ENCODE peak calls at places on chromosomes 6 and 20, in seven cellular contexts. I, D, Q, A, V, K and U are unnamed samples.

GRCh38 chr6:57172136-57173055 is at the start of gene BAG2:
- DNase-seq in I (peak), D (peak), Q (peak), A (peak), V (peak), K (peak), U (peak)

GRCh38 chr20:32946629-32947028 is 57.6 kb downstream of the SUN5 start:
- DNase-seq in I (no peak), D (no peak), Q (no peak), A (no peak), V (no peak), K (no peak), U (no peak)

GRCh38 chr6:24154121-24154520 is 28.1 kb downstream of the NRSN1 start:
- DNase-seq in I (no peak), D (no peak), Q (no peak), A (no peak), V (no peak), K (no peak), U (no peak)

GRCh38 chr6:21769405-21769851 is 175.9 kb downstream of the SOX4 start:
- DNase-seq in I (no peak), D (no peak), Q (no peak), A (no peak), V (no peak), K (no peak), U (no peak)

GRCh38 chr6:7541175-7542064 is at the start of gene DSP:
- DNase-seq in I (peak), D (no peak), Q (peak), A (peak), V (peak), K (peak), U (no peak)

GRCh38 chr6:166958926-166959861 is 2.8 kb upstream of the RNASET2 start:
- DNase-seq in I (peak), D (no peak), Q (no peak), A (no peak), V (peak), K (no peak), U (no peak)

GRCh38 chr6:160973311-160973710 is 18.3 kb upstream of the MAP3K4 start:
- DNase-seq in I (no peak), D (peak), Q (no peak), A (peak), V (no peak), K (peak), U (no peak)

GRCh38 chr20:35773154-35773751 is 1.4 kb downstream of the PHF20 start:
- DNase-seq in I (peak), D (peak), Q (no peak), A (no peak), V (no peak), K (no peak), U (peak)

GRCh38 chr20:24640686-24641085 is 171.3 kb downstream of the SYNDIG1 start:
- DNase-seq in I (no peak), D (no peak), Q (no peak), A (no peak), V (no peak), K (no peak), U (no peak)

GRCh38 chr6:168035098-168035660 is 37.7 kb downstream of the KIF25 start:
- DNase-seq in I (peak), D (peak), Q (peak), A (peak), V (no peak), K (peak), U (no peak)

GRCh38 chr6:89818977-89819335 is 638 bp downstream of the MDN1 start:
- DNase-seq in I (peak), D (no peak), Q (no peak), A (no peak), V (peak), K (no peak), U (no peak)

GRCh38 chr6:140909620-140910019 is 1223.1 kb upstream of the GJE1 start:
- DNase-seq in I (no peak), D (no peak), Q (no peak), A (no peak), V (no peak), K (no peak), U (no peak)

GRCh38 chr20:791056-791455 is 22.8 kb upstream of the SLC52A3 start:
- DNase-seq in I (no peak), D (no peak), Q (no peak), A (no peak), V (no peak), K (no peak), U (no peak)

GRCh38 chr20:39282619-39283092 is 320.5 kb downstream of the DHX35 start:
- DNase-seq in I (peak), D (peak), Q (no peak), A (no peak), V (no peak), K (no peak), U (no peak)

GRCh38 chr6:169779092-169779815 is 27.8 kb downstream of the ERMARD start:
- DNase-seq in I (no peak), D (no peak), Q (no peak), A (no peak), V (no peak), K (no peak), U (no peak)

GRCh38 chr20:58523916-58524315 is 8.7 kb upstream of the APCDD1L start:
- DNase-seq in I (no peak), D (peak), Q (no peak), A (no peak), V (no peak), K (no peak), U (no peak)

GRCh38 chr20:37403107-37404033 is 57.4 kb downstream of the SRC start:
- DNase-seq in I (no peak), D (no peak), Q (no peak), A (no peak), V (no peak), K (no peak), U (no peak)

GRCh38 chr20:37404461-37404881 is 58.5 kb downstream of the SRC start:
- DNase-seq in I (no peak), D (no peak), Q (no peak), A (no peak), V (no peak), K (no peak), U (no peak)

GRCh38 chr20:37401282-37401929 is 55.5 kb downstream of the SRC start:
- DNase-seq in I (no peak), D (no peak), Q (no peak), A (no peak), V (no peak), K (no peak), U (no peak)

GRCh38 chr20:37398750-37399621 is 53.0 kb downstream of the SRC start:
- DNase-seq in I (no peak), D (no peak), Q (no peak), A (no peak), V (peak), K (no peak), U (no peak)

GRCh38 chr20:37401930-37402675 is 56.2 kb downstream of the SRC start:
- DNase-seq in I (no peak), D (no peak), Q (no peak), A (no peak), V (no peak), K (no peak), U (no peak)
- TF ChIP-seq CTCF in I (no peak), D (no peak), Q (no peak), A (no peak), V (no peak), K (no peak), U (no peak)

GRCh38 chr6:34709386-34709785 is 12.8 kb upstream of the ILRUN start:
- DNase-seq in I (peak), D (peak), Q (no peak), A (peak), V (no peak), K (peak), U (no peak)

GRCh38 chr6:34718867-34719441 is 22.4 kb upstream of the ILRUN start:
- DNase-seq in I (no peak), D (no peak), Q (no peak), A (no peak), V (no peak), K (no peak), U (no peak)

GRCh38 chr6:34717466-34717865 is 20.9 kb upstream of the ILRUN start:
- DNase-seq in I (no peak), D (no peak), Q (no peak), A (no peak), V (no peak), K (no peak), U (no peak)

DNA sequence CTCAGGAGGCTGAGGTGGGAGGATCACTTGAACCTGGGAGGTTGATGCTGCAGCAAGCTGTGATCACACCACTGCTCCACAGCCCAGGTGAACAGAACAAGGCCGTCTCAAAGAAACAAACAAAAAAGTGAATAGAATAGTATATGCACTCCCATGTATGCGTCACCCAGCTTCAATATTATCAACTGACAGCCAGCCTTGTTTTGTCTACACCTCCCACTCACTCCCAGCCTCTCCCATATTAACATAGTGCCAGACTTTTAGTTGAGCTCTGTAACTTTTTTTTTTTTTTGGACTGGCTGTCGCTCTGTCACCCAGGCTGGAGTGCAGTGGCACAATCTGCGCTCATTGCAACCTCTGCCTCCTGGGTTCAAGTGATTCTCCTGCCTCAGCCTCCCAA is 18.1 kb upstream of the ILRUN start:
- DNase-seq in I (no peak), D (no peak), Q (no peak), A (no peak), V (no peak), K (no peak), U (no peak)
- TF ChIP-seq EP300 in I (no peak), D (no peak), Q (no peak), A (no peak), V (no peak), K (no peak), U (no peak)

GRCh38 chr6:35237466-35237865 is 22.1 kb upstream of the ZNF76 start:
- DNase-seq in I (no peak), D (peak), Q (no peak), A (no peak), V (no peak), K (no peak), U (no peak)

GRCh38 chr6:35234901-35235300 is 21.1 kb downstream of the SCUBE3 start:
- DNase-seq in I (no peak), D (peak), Q (no peak), A (no peak), V (no peak), K (no peak), U (no peak)

GRCh38 chr6:35231563-35231962 is 17.8 kb downstream of the SCUBE3 start:
- DNase-seq in I (no peak), D (peak), Q (no peak), A (no peak), V (no peak), K (no peak), U (no peak)

GRCh38 chr6:35238843-35239289 is 20.7 kb upstream of the ZNF76 start:
- DNase-seq in I (no peak), D (peak), Q (no peak), A (peak), V (no peak), K (peak), U (no peak)

GRCh38 chr6:35236223-35236622 is 22.5 kb downstream of the SCUBE3 start:
- DNase-seq in I (no peak), D (peak), Q (no peak), A (no peak), V (no peak), K (no peak), U (no peak)
- TF ChIP-seq CTCF in I (no peak), D (no peak), Q (no peak), A (no peak), V (no peak), K (no peak), U (no peak)

DNA sequence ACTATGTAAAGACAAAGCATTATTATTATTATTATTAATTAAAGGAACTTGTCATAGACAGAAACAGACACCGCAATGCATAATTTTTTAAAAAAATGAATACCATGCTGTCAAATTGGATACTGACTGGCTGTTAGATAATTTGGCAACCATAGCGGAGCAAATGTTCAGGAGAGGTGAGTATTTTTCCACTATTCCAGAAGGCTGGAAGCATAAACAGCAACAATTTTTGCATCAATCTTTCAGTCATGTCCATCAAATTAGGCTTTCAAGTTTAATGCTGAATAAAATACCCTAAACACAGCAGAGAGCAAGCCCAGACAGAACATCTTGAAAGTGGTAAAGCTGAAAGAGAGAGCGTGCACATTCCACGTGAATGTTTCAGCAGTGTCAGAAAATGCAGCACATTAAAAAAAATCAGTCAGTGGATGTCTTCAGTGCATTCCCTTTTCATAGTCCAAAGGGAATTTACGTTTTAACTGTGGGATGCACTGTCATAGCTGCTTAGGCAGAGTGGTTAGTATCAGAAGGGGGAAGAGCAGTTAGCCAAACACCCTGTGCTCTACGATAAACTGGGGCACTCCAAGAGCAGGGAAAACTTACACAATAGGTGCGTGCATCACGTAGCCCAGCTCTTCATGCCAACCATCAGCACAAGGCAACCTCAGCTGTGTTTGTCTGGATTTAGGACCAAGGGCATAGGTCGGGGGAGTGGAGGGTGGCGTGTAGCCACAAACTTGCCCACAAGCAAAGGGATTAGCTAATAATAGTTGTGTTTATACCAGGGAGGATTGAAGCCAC is 116.2 kb upstream of the STMND1 start:
- DNase-seq in I (no peak), D (peak), Q (no peak), A (no peak), V (no peak), K (no peak), U (no peak)
- TF ChIP-seq EP300 in I (peak), D (peak), Q (no peak), A (no peak), V (no peak), K (no peak), U (no peak)

GRCh38 chr20:2693286-2693995 is 861 bp downstream of the EBF4 start:
- DNase-seq in I (peak), D (peak), Q (peak), A (peak), V (no peak), K (peak), U (no peak)
- TF ChIP-seq CTCF in I (no peak), D (no peak), Q (peak), A (no peak), V (peak), K (no peak), U (no peak)